ENCODE peak calls at places on chromosomes 12 and 14, in seven cellular contexts. H, Q, M, L, A, R and P are unnamed samples.

GRCh38 chr14:71261206-71261605 is 353.9 kb downstream of the PCNX1 start:
- DNase-seq in A (no peak), M (no peak), R (no peak), L (no peak), Q (no peak), H (no peak), P (no peak)

GRCh38 chr12:125280482-125281377 is 215.5 kb downstream of the AACS start:
- DNase-seq in M (no peak), L (no peak), R (no peak), A (no peak), H (no peak), Q (no peak), P (no peak)

GRCh38 chr12:113232232-113232615 is 11.0 kb downstream of the TPCN1 start:
- DNase-seq in A (peak; percentile 49), M (no peak), R (no peak), L (peak; percentile 35), H (no peak), Q (no peak), P (no peak)

GRCh38 chr12:39872425-39872824 is 233.5 kb downstream of the SLC2A13 start:
- DNase-seq in L (no peak), A (no peak), Q (no peak), H (no peak), R (no peak), M (no peak), P (no peak)

GRCh38 chr14:36426836-36427235 is 93.2 kb downstream of the NKX2-1 start:
- DNase-seq in M (no peak), H (no peak), A (no peak), L (no peak), Q (no peak), R (no peak), P (no peak)

GRCh38 chr14:99534863-99535262 is 53.7 kb downstream of the CCNK start:
- DNase-seq in R (no peak), L (peak; percentile 76), M (peak; percentile 12), A (no peak), H (peak; percentile 47), Q (no peak), P (peak; percentile 75)

GRCh38 chr14:22390824-22391461 is 198.1 kb downstream of the DAD1 start:
- DNase-seq in Q (no peak), L (no peak), H (peak; percentile 61), R (no peak), M (no peak), A (no peak), P (no peak)

GRCh38 chr12:15200703-15201102 is 20.5 kb downstream of the RERG start:
- DNase-seq in A (no peak), H (no peak), M (no peak), L (no peak), R (no peak), Q (no peak), P (peak; percentile 64)

GRCh38 chr12:6950944-6951540 is at the start of gene PTPN6:
- DNase-seq in A (peak; percentile 85), L (peak; percentile 80), H (no peak), R (no peak), M (no peak), Q (no peak), P (no peak)

GRCh38 chr14:30521899-30522736 is 36.8 kb upstream of the G2E3 start:
- DNase-seq in M (no peak), R (no peak), L (no peak), Q (no peak), A (no peak), H (no peak), P (peak; percentile 20)

GRCh38 chr12:89856431-89856830 is 147.8 kb upstream of the ATP2B1 start:
- DNase-seq in M (no peak), Q (peak; percentile 51), L (no peak), H (no peak), R (no peak), A (no peak), P (no peak)

GRCh38 chr14:22202313-22202712 is 386.7 kb downstream of the DAD1 start:
- DNase-seq in A (no peak), R (no peak), H (no peak), Q (no peak), M (no peak), L (no peak), P (no peak)

GRCh38 chr12:25875661-25876060 is 82.8 kb upstream of the RASSF8 start:
- DNase-seq in A (no peak), L (no peak), H (no peak), Q (no peak), M (no peak), R (no peak), P (no peak)

GRCh38 chr14:92783813-92784431 is 10.2 kb upstream of the GOLGA5 start:
- DNase-seq in M (no peak), L (no peak), H (peak; percentile 68), R (no peak), A (no peak), Q (peak; percentile 50), P (no peak)

GRCh38 chr14:66508846-66509621 is 1.1 kb downstream of the GPHN start:
- DNase-seq in H (peak; percentile 17), L (peak; percentile 52), Q (no peak), R (peak; percentile 69), A (peak; percentile 58), M (no peak), P (no peak)

GRCh38 chr14:102316746-102317563 is 2.6 kb upstream of the ZNF839 start:
- DNase-seq in A (peak; percentile 94), M (peak; percentile 52), R (peak; percentile 97), Q (peak; percentile 72), L (peak; percentile 96), H (peak; percentile 95), P (peak; percentile 75)

GRCh38 chr14:22025884-22026283 is 352.3 kb upstream of the OR4E1 start:
- DNase-seq in Q (no peak), M (no peak), H (no peak), R (no peak), A (no peak), L (no peak), P (no peak)

GRCh38 chr14:51879170-51879569 is 18.8 kb downstream of the GNG2 start:
- DNase-seq in L (no peak), A (no peak), Q (no peak), H (no peak), R (no peak), M (no peak), P (no peak)

GRCh38 chr14:94923771-94924170 is 153.9 kb upstream of the GSC start:
- DNase-seq in A (no peak), Q (no peak), L (no peak), M (no peak), R (no peak), H (peak; percentile 53), P (no peak)

GRCh38 chr14:69443296-69443805 is 41.2 kb upstream of the PLEKHD1 start:
- DNase-seq in M (no peak), R (no peak), A (no peak), Q (no peak), H (no peak), L (no peak), P (no peak)

GRCh38 chr14:24095196-24096068 is 1.3 kb downstream of the PCK2 start:
- DNase-seq in R (peak; percentile 81), L (peak; percentile 62), Q (no peak), A (peak; percentile 78), M (no peak), H (no peak), P (peak; percentile 42)

GRCh38 chr12:43882578-43883178 is 46.8 kb downstream of the TMEM117 start:
- DNase-seq in Q (peak; percentile 35), H (peak; percentile 32), R (no peak), A (no peak), M (no peak), L (no peak), P (peak; percentile 17)

GRCh38 chr12:108768591-108769500 is 37.5 kb upstream of the CORO1C start:
- DNase-seq in Q (no peak), M (no peak), A (peak; percentile 68), R (no peak), H (peak; percentile 53), L (peak; percentile 76), P (no peak)

GRCh38 chr14:100614803-100615202 is 27.6 kb upstream of the BEGAIN start:
- DNase-seq in Q (no peak), M (no peak), A (no peak), L (no peak), H (no peak), R (no peak), P (no peak)

GRCh38 chr14:25010471-25010870 is 39.5 kb downstream of the STXBP6 start:
- DNase-seq in L (no peak), M (no peak), Q (no peak), A (no peak), H (no peak), R (no peak), P (peak; percentile 64)

GRCh38 chr14:92259613-92260357 is 63.2 kb upstream of the SLC24A4 start:
- DNase-seq in Q (no peak), H (no peak), A (no peak), M (no peak), L (no peak), R (no peak), P (no peak)

GRCh38 chr14:70073924-70074566 is 114.7 kb downstream of the SLC8A3 start:
- DNase-seq in H (peak; percentile 76), A (peak; percentile 58), L (peak; percentile 55), Q (no peak), R (no peak), M (no peak), P (peak; percentile 17)

GRCh38 chr14:76908834-76909233 is 82.6 kb downstream of the LRRC74A start:
- DNase-seq in H (peak; percentile 38), A (peak; percentile 81), R (no peak), L (no peak), Q (no peak), M (no peak), P (no peak)

GRCh38 chr14:52950898-52951729 is at the start of gene FERMT2:
- DNase-seq in A (peak; percentile 92), R (peak; percentile 89), L (peak; percentile 95), M (peak; percentile 93), Q (peak; percentile 28), H (peak; percentile 82), P (peak; percentile 56)

GRCh38 chr12:114355389-114356088 is 50.4 kb downstream of the TBX5 start:
- DNase-seq in M (no peak), R (no peak), Q (no peak), A (no peak), H (no peak), L (peak; percentile 66), P (no peak)

GRCh38 chr14:91352101-91352500 is 65.5 kb downstream of the CCDC88C start:
- DNase-seq in Q (no peak), M (no peak), H (no peak), L (peak; percentile 81), R (no peak), A (peak; percentile 48), P (no peak)

GRCh38 chr14:92993302-92993701 is 70.4 kb downstream of the CHGA start:
- DNase-seq in A (no peak), M (no peak), R (no peak), H (no peak), L (peak; percentile 78), Q (no peak), P (no peak)

GRCh38 chr12:7190268-7191055 is 976 bp downstream of the PEX5 start:
- DNase-seq in A (peak; percentile 66), Q (no peak), R (peak; percentile 74), L (peak; percentile 49), M (no peak), H (no peak), P (no peak)

GRCh38 chr14:101132051-101132541 is 228.6 kb upstream of the RTL1 start:
- DNase-seq in H (no peak), R (peak; percentile 38), M (no peak), A (no peak), L (no peak), Q (no peak), P (no peak)

GRCh38 chr12:88015825-88016224 is 13.4 kb downstream of the C12orf50 start:
- DNase-seq in L (no peak), R (no peak), Q (no peak), M (no peak), A (no peak), H (no peak), P (no peak)

GRCh38 chr14:106845286-106846087 is 1319.1 kb downstream of the TMEM121 start:
- DNase-seq in Q (no peak), A (no peak), H (peak; percentile 90), M (no peak), L (peak; percentile 37), R (no peak), P (no peak)

GRCh38 chr12:116959198-116959460 is 48.4 kb downstream of the FBXW8 start:
- DNase-seq in L (no peak), H (no peak), Q (no peak), R (no peak), A (no peak), M (no peak), P (no peak)